ENCODE peak calls at places on chromosome 17, in four cellular contexts. Q, H, X and U are unnamed samples.

GRCh38 chr17:76382305-76382802 is 2.1 kb upstream of the SPHK1 start:
- DNase-seq in Q (no peak), H (peak; percentile 43), X (no peak), U (no peak)

GRCh38 chr17:42266918-42267766 is 9.0 kb downstream of the STAT5B start:
- DNase-seq in Q (no peak), H (peak; percentile 43), X (peak; percentile 91), U (peak; percentile 65)

GRCh38 chr17:19384723-19385391 is 2.1 kb downstream of the MFAP4 start:
- DNase-seq in Q (no peak), H (peak; percentile 33), X (no peak), U (peak; percentile 67)

GRCh38 chr17:2906907-2907306 is 110.7 kb downstream of the RAP1GAP2 start:
- DNase-seq in Q (no peak), H (peak; percentile 35), X (no peak), U (no peak)

GRCh38 chr17:14214271-14214670 is 22.4 kb downstream of the CDRT15 start:
- DNase-seq in Q (no peak), H (no peak), X (no peak), U (peak; percentile 48)

GRCh38 chr17:72565758-72566157 is 444.9 kb downstream of the SOX9 start:
- DNase-seq in Q (no peak), H (no peak), X (no peak), U (no peak)

GRCh38 chr17:38709864-38710602 is 5.0 kb downstream of the MLLT6 start:
- DNase-seq in Q (no peak), H (no peak), X (no peak), U (no peak)

GRCh38 chr17:30565073-30565935 is 88.1 kb downstream of the GOSR1 start:
- DNase-seq in Q (no peak), H (no peak), X (peak; percentile 25), U (peak; percentile 55)

GRCh38 chr17:10772425-10773380 is 31.2 kb downstream of the TMEM238L start:
- DNase-seq in Q (no peak), H (peak; percentile 43), X (peak; percentile 64), U (peak; percentile 67)

GRCh38 chr17:75573994-75574393 is 13.6 kb upstream of the MYO15B start:
- DNase-seq in Q (no peak), H (no peak), X (no peak), U (no peak)

GRCh38 chr17:62704381-62704971 is 77.0 kb downstream of the MRC2 start:
- DNase-seq in Q (no peak), H (peak; percentile 43), X (peak; percentile 57), U (peak; percentile 59)

GRCh38 chr17:74325743-74326379 is at the start of gene KIF19:
- DNase-seq in Q (no peak), H (peak; percentile 94), X (no peak), U (no peak)

GRCh38 chr17:39722104-39722503 is 8.2 kb downstream of the MIEN1 start:
- DNase-seq in Q (no peak), H (no peak), X (no peak), U (no peak)

GRCh38 chr17:75262112-75262606 is 480 bp downstream of the MRPS7 start:
- DNase-seq in Q (no peak), H (no peak), X (no peak), U (peak; percentile 39)

GRCh38 chr17:73468221-73468620 is 156.4 kb upstream of the CDC42EP4 start:
- DNase-seq in Q (no peak), H (no peak), X (no peak), U (no peak)

GRCh38 chr17:40520991-40521453 is 19.6 kb upstream of the TNS4 start:
- DNase-seq in Q (no peak), H (no peak), X (no peak), U (no peak)

GRCh38 chr17:78343433-78344201 is 16.3 kb downstream of the SOCS3 start:
- DNase-seq in Q (no peak), H (no peak), X (no peak), U (peak; percentile 57)

GRCh38 chr17:43398724-43399595 is at the start of gene ARL4D:
- DNase-seq in Q (no peak), H (peak; percentile 60), X (peak; percentile 82), U (peak; percentile 84)

GRCh38 chr17:76523084-76524037 is 14.1 kb downstream of the CYGB start:
- DNase-seq in Q (no peak), H (peak; percentile 90), X (peak; percentile 75), U (peak; percentile 77)

GRCh38 chr17:77209330-77209748 is 68.6 kb downstream of the SEC14L1 start:
- DNase-seq in Q (no peak), H (no peak), X (no peak), U (no peak)

GRCh38 chr17:43860077-43860725 is 13.2 kb downstream of the CD300LG start:
- DNase-seq in Q (no peak), H (no peak), X (no peak), U (no peak)

DNA sequence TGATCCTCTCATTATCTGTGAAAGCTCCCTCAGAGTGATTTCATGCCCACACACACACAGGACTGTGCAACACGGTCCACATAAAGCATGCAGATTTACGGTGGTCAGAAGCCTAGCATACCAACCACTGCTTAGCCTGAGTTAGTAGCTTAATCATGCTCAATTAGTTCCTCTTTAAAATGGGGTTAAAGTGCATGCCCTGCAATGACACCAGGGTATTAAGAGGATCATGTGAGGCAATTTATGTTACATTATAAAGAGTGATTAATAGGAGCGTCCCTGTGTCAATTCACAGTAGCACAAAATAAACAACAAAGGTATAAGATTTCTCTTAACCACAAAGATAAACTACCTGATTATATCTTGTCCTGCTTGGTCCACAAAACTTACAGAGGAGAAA is 39.8 kb downstream of the C17orf67 start:
- DNase-seq in Q (no peak), H (no peak), X (no peak), U (peak; percentile 56)
- TF ChIP-seq MYC in Q (no peak), H (no peak), X (no peak), U (no peak)

DNA sequence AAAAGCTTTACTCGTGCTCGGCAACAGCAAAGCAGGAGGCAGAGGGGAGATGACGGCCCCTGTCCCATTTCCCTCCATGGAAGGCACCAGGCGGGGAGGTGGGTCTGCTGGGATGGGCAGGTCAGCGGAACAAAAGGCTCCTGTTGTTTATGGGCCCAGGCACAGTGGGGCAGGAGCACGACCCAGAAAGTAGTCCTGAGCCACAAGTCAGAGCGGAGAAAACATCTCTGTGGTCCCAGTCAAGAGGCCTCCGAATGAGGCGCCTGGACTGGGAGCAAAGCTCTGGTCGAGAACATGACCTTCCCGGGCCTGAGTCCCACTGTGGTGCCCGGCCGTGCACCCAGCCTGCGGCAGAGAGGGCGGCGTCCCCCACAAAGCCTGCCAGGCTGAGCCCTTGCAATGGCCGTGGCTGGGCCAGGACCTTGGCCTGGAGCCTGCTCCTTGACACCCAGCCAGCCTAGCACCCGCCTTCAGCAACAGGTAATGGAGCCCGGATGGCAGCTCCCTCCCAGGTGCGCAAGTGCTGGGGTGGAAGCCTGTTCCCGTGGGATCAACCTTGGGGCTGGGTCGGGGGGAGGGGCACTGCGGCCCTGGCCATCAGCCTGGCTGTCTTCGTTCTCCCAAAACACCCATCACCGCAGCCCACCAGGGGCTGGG is 3.6 kb downstream of the RFNG start:
- DNase-seq in Q (no peak), H (peak; percentile 11), X (no peak), U (no peak)
- H3K4me3 ChIP-seq in Q (no peak overlapping the region), H (no peak overlapping the region), X (no peak overlapping the region), U (no peak overlapping the region)

GRCh38 chr17:58677204-58677880 is 14.5 kb downstream of the TEX14 start:
- DNase-seq in Q (no peak), H (no peak), X (peak; percentile 16), U (no peak)

GRCh38 chr17:58684003-58684402 is 7.8 kb downstream of the TEX14 start:
- DNase-seq in Q (no peak), H (no peak), X (no peak), U (no peak)

GRCh38 chr17:58679263-58680037 is 12.4 kb downstream of the TEX14 start:
- DNase-seq in Q (peak; percentile 89), H (peak; percentile 62), X (peak; percentile 86), U (peak; percentile 91)

GRCh38 chr17:58680038-58680369 is 11.8 kb downstream of the TEX14 start:
- DNase-seq in Q (no peak), H (no peak), X (no peak), U (peak; percentile 19)
- TF ChIP-seq MAX in Q (no peak), H (no peak), X (no peak), U (no peak)

GRCh38 chr17:49404371-49404770 is 10.3 kb downstream of the PHB1 start:
- DNase-seq in Q (no peak), H (no peak), X (no peak), U (no peak)
- TF ChIP-seq MYC in Q (no peak), H (no peak), X (no peak), U (no peak)

DNA sequence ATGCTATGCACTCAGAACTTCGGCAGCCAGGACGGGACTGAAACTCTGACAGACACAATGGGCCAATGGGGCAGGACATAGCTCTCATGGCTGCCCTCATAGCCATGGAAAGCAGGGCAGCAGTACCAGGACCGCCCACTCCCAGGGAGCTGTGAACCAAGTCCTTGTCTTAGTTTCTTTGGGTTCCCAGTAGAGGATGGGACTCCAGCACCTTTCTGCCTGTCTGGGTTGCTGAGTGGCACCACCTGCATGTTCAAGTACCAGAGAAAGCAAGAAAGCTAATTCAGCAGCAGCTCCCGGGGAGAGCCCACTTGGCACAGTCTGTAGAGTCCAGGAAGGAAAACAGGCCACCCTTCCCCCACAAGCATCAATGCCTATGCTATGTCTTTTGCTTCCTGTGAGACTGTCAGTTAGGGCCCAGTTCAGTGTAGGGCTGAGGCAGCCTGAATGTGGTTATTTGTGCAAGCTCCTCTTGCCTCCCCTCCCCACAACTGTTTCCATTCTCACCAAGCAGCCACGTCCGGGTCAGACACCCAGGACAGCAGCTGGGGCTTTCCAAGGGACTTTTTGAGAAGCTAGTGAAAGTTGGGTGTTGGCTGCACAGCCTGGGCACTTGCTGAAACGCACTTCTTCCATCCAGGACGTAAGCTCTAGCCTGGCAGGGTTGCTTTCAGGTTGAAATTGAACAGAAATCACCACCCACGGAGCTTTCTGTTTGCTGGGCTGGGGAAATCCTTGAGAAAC is 7.8 kb downstream of the SUPT4H1 start:
- DNase-seq in Q (peak; percentile 98), H (no peak), X (no peak), U (peak; percentile 98)
- H3K4me3 ChIP-seq in Q (peak overlapping the region; percentile 81), H (no peak overlapping the region), X (no peak overlapping the region), U (peak overlapping the region; percentile 73)

GRCh38 chr17:6534846-6535514 is 21.4 kb downstream of the PITPNM3 start:
- DNase-seq in Q (no peak), H (no peak), X (no peak), U (no peak)

GRCh38 chr17:6532441-6532885 is 23.9 kb downstream of the PITPNM3 start:
- DNase-seq in Q (no peak), H (no peak), X (no peak), U (no peak)

GRCh38 chr17:6536053-6536452 is 20.3 kb downstream of the PITPNM3 start:
- DNase-seq in Q (no peak), H (no peak), X (no peak), U (no peak)

GRCh38 chr17:6539871-6540270 is 16.5 kb downstream of the PITPNM3 start:
- DNase-seq in Q (no peak), H (no peak), X (no peak), U (no peak)

DNA sequence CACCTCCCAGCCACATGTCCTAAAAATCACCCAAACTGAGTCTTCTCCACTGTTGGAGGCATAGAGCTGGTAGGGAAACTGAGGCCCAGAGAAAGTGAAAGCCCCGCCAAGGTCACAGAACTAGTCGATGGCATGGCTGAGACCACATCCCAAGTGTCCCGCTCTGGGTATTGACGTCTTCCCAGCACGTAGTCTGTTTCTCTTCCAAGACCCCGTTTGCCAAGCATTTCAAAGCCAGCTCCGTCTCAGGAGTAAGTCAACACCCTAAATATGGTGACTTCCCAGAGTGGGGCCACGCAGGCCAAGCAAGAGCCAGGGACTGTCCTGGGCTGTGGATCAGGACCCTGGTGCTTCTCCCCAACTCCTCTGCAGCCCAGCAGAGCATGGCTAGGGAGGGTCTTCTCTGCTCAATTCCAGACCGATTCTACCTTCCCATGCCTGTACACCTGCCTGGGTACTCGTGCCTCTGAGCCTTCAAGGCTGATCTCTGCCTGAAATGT is 19.7 kb downstream of the PITPNM3 start:
- DNase-seq in Q (no peak), H (no peak), X (no peak), U (no peak)
- TF ChIP-seq MAX in Q (no peak), H (no peak), X (no peak), U (no peak)